ENCODE peak calls at places on chromosomes 6 and 20, in four cellular contexts. M, C, X and D are unnamed samples.

GRCh38 chr20:46324960-46325703 is 16.8 kb upstream of the CDH22 start:
- DNase-seq in M (no peak), C (peak; percentile 68), X (no peak), D (no peak)

GRCh38 chr6:139699335-139699734 is 324.9 kb upstream of the CITED2 start:
- DNase-seq in M (no peak), C (no peak), X (no peak), D (no peak)

GRCh38 chr6:105107207-105107606 is 72.6 kb downstream of the POPDC3 start:
- DNase-seq in M (no peak), C (no peak), X (no peak), D (no peak)

GRCh38 chr6:44478158-44478557 is 90.7 kb downstream of the CDC5L start:
- DNase-seq in M (no peak), C (no peak), X (no peak), D (no peak)

GRCh38 chr20:32325706-32326506 is 32.2 kb upstream of the ASXL1 start:
- DNase-seq in M (no peak), C (no peak), X (peak; percentile 15), D (no peak)

GRCh38 chr6:167532410-167533294 is 207.8 kb downstream of the TTLL2 start:
- DNase-seq in M (no peak), C (peak; percentile 100), X (no peak), D (no peak)

GRCh38 chr6:3683331-3683730 is 68.2 kb downstream of the PXDC1 start:
- DNase-seq in M (no peak), C (peak; percentile 24), X (no peak), D (no peak)

GRCh38 chr6:22411408-22412105 is 114.7 kb upstream of the PRL start:
- DNase-seq in M (no peak), C (no peak), X (peak; percentile 79), D (no peak)

GRCh38 chr6:35360349-35361138 is 18.2 kb downstream of the PPARD start:
- DNase-seq in M (no peak), C (peak; percentile 35), X (no peak), D (no peak)

GRCh38 chr6:151121900-151122299 is 117.9 kb upstream of the AKAP12 start:
- DNase-seq in M (no peak), C (peak; percentile 97), X (peak; percentile 15), D (no peak)

GRCh38 chr20:2946988-2947961 is 74.0 kb downstream of the PTPRA start:
- DNase-seq in M (no peak), C (no peak), X (no peak), D (peak; percentile 31)

GRCh38 chr6:31079656-31080261 is 32.6 kb downstream of the C6orf15 start:
- DNase-seq in M (peak; percentile 70), C (peak; percentile 72), X (peak; percentile 33), D (peak; percentile 49)

GRCh38 chr6:47709160-47709559 is 10.8 kb downstream of the ADGRF4 start:
- DNase-seq in M (no peak), C (no peak), X (no peak), D (no peak)

GRCh38 chr6:56490994-56491393 is 151.7 kb downstream of the DST start:
- DNase-seq in M (no peak), C (no peak), X (no peak), D (no peak)

GRCh38 chr20:12644481-12644880 is 364.3 kb upstream of the SPTLC3 start:
- DNase-seq in M (no peak), C (no peak), X (no peak), D (no peak)

GRCh38 chr20:17538517-17539170 is 7.5 kb upstream of the BFSP1 start:
- DNase-seq in M (no peak), C (peak; percentile 8), X (no peak), D (peak; percentile 28)

GRCh38 chr20:35743693-35744491 is 1.8 kb upstream of the RBM39 start:
- DNase-seq in M (no peak), C (no peak), X (no peak), D (peak; percentile 13)

GRCh38 chr6:5905431-5906339 is 101.0 kb downstream of the NRN1 start:
- DNase-seq in M (no peak), C (no peak), X (peak; percentile 54), D (no peak)

GRCh38 chr20:7113577-7114466 is 346.3 kb downstream of the BMP2 start:
- DNase-seq in M (no peak), C (peak; percentile 67), X (peak; percentile 15), D (no peak)

GRCh38 chr6:75691012-75691411 is 58.0 kb upstream of the MYO6 start:
- DNase-seq in M (no peak), C (no peak), X (no peak), D (no peak)

GRCh38 chr6:75882734-75883133 is 133.7 kb downstream of the MYO6 start:
- DNase-seq in M (no peak), C (no peak), X (peak; percentile 6), D (no peak)

GRCh38 chr20:39032997-39033396 is 70.9 kb downstream of the DHX35 start:
- DNase-seq in M (no peak), C (no peak), X (no peak), D (no peak)

GRCh38 chr20:39050555-39050902 is 88.4 kb downstream of the DHX35 start:
- DNase-seq in M (no peak), C (no peak), X (no peak), D (no peak)

GRCh38 chr20:48060841-48061720 is 275.8 kb upstream of the SULF2 start:
- DNase-seq in M (no peak), C (no peak), X (no peak), D (no peak)

GRCh38 chr6:43703512-43704429 is 16.2 kb upstream of the MRPS18A start:
- DNase-seq in M (no peak), C (no peak), X (no peak), D (no peak)

GRCh38 chr6:2891768-2892170 is 11.3 kb downstream of the SERPINB9 start:
- DNase-seq in M (peak; percentile 74), C (no peak), X (no peak), D (no peak)

GRCh38 chr20:52105045-52105572 is 86.5 kb downstream of the ZFP64 start:
- DNase-seq in M (no peak), C (peak; percentile 80), X (no peak), D (no peak)

GRCh38 chr6:3813150-3813780 is 35.9 kb upstream of the FAM50B start:
- DNase-seq in M (no peak), C (no peak), X (no peak), D (no peak)

GRCh38 chr6:159074120-159074684 is 29.4 kb upstream of the TAGAP start:
- DNase-seq in M (no peak), C (peak; percentile 92), X (no peak), D (no peak)

GRCh38 chr6:14468656-14469321 is 351.2 kb downstream of the CD83 start:
- DNase-seq in M (no peak), C (peak; percentile 32), X (no peak), D (no peak)

GRCh38 chr6:2498224-2498623 is 252.5 kb downstream of the MYLK4 start:
- DNase-seq in M (no peak), C (peak; percentile 8), X (no peak), D (no peak)

GRCh38 chr6:1477432-1478090 is 88.2 kb downstream of the FOXF2 start:
- DNase-seq in M (no peak), C (peak; percentile 80), X (peak; percentile 60), D (no peak)

GRCh38 chr6:21753571-21754108 is 160.1 kb downstream of the SOX4 start:
- DNase-seq in M (no peak), C (no peak), X (no peak), D (no peak)

GRCh38 chr6:24798740-24799540 is at the start of gene ARMH2:
- DNase-seq in M (no peak), C (no peak), X (no peak), D (no peak)

GRCh38 chr6:43009124-43009523 is 4.6 kb downstream of the MEA1 start:
- DNase-seq in M (peak; percentile 31), C (peak; percentile 52), X (no peak), D (no peak)

GRCh38 chr6:79646006-79646405 is 14.9 kb downstream of the SH3BGRL2 start:
- DNase-seq in M (peak; percentile 23), C (no peak), X (no peak), D (no peak)